ENCODE peak calls at places on chromosomes 3 and 15, in eight cellular contexts. V, W, F, B, Y, Z, E and S are unnamed samples.

GRCh38 chr3:52244061-52244628 is 1.4 kb upstream of the PPM1M start:
- DNase-seq in B (no peak), V (peak), Z (no peak), Y (no peak), F (no peak), W (peak), E (no peak), S (peak)

GRCh38 chr3:148646126-148646660 is 51.5 kb upstream of the AGTR1 start:
- DNase-seq in W (peak), B (no peak), Z (no peak), F (no peak), E (no peak), V (no peak), Y (no peak), S (no peak)

GRCh38 chr3:183283886-183284285 is 30.8 kb downstream of the B3GNT5 start:
- DNase-seq in E (no peak), Y (no peak), Z (no peak), B (no peak), F (no peak), V (no peak), W (peak), S (no peak)

GRCh38 chr3:171181907-171182690 is 155.6 kb upstream of the SLC2A2 start:
- DNase-seq in W (peak), V (no peak), E (no peak), F (no peak), Y (no peak), Z (peak), B (no peak), S (no peak)

GRCh38 chr3:134291300-134292254 is 40.9 kb upstream of the RYK start:
- DNase-seq in V (no peak), Y (no peak), E (no peak), B (peak), F (peak), W (peak), Z (peak), S (no peak)

GRCh38 chr3:143121240-143122088 is 1.9 kb downstream of the CHST2 start:
- DNase-seq in B (peak), Z (peak), E (peak), F (peak), Y (no peak), V (peak), W (peak), S (peak)

GRCh38 chr3:74789111-74789510 is 174.7 kb upstream of the CNTN3 start:
- DNase-seq in V (no peak), B (no peak), Y (no peak), F (no peak), E (no peak), W (no peak), Z (no peak), S (no peak)

GRCh38 chr15:26806161-26806560 is 33.3 kb upstream of the GABRB3 start:
- DNase-seq in Z (no peak), V (no peak), B (no peak), E (no peak), W (no peak), F (peak), Y (no peak), S (no peak)